ENCODE peak calls at places on chromosomes 11 and 22, in ten cellular contexts. N is T-helper 2 cell treated with Interferon-gamma antibody and Interleukin-4, amounts not matched to agents 5 μg/mL and 100 μg/mL, for 36 hours; R is brain microvascular endothelial cell; O is neural progenitor cell; D is cardiac fibroblast; Z is OCI-M1; S is cardiac muscle cell; F is iris pigment epithelial cell; I is coronary artery; J is PC-3. L is an unnamed sample.

GRCh38 chr11:12291767-12292166 is 85.6 kb upstream of the PARVA start:
- DNase-seq in N (peak; percentile 3), R (no peak), O (no peak), D (no peak), Z (no peak), S (no peak), F (no peak), I (no peak), J (no peak), L (no peak)

GRCh38 chr11:3834349-3835099 is 6.2 kb downstream of the RHOG start:
- DNase-seq in N (no peak), R (no peak), O (no peak), D (no peak), Z (peak; percentile 97), S (peak; percentile 57), F (no peak), I (no peak), J (no peak), L (no peak)

GRCh38 chr11:125603207-125603606 is 10.6 kb downstream of the STT3A start:
- DNase-seq in N (no peak), R (no peak), O (no peak), D (peak; percentile 33), Z (no peak), S (no peak), F (peak; percentile 45), I (no peak), J (no peak), L (no peak)

GRCh38 chr11:15189189-15189588 is 74.5 kb downstream of the INSC start:
- DNase-seq in N (no peak), R (no peak), O (no peak), D (no peak), Z (no peak), S (no peak), F (no peak), I (no peak), J (no peak), L (no peak)

GRCh38 chr11:12989428-12990242 is 19.5 kb upstream of the RASSF10 start:
- DNase-seq in N (no peak), R (no peak), O (peak; percentile 30), D (no peak), Z (peak; percentile 81), S (no peak), F (peak; percentile 30), I (no peak), J (no peak), L (peak; percentile 18)

GRCh38 chr22:20514658-20515406 is 7.4 kb downstream of the MED15 start:
- DNase-seq in N (no peak), R (peak; percentile 84), O (no peak), D (peak; percentile 93), Z (no peak), S (peak; percentile 81), F (peak; percentile 93), I (no peak), J (peak; percentile 88), L (no peak)

GRCh38 chr22:27212617-27213177 is 555.3 kb downstream of the MIAT start:
- DNase-seq in N (no peak), R (peak; percentile 90), O (peak; percentile 37), D (peak; percentile 95), Z (peak; percentile 25), S (peak; percentile 100), F (peak; percentile 99), I (peak; percentile 91), J (no peak), L (peak; percentile 96)

GRCh38 chr11:86938900-86939880 is 16.0 kb downstream of the FZD4 start:
- DNase-seq in N (no peak), R (no peak), O (peak; percentile 58), D (peak; percentile 82), Z (peak; percentile 95), S (peak; percentile 75), F (peak; percentile 65), I (no peak), J (peak; percentile 83), L (peak; percentile 90)

GRCh38 chr11:122524532-122524882 is 131.0 kb upstream of the UBASH3B start:
- DNase-seq in N (no peak), R (no peak), O (peak; percentile 20), D (no peak), Z (no peak), S (peak; percentile 9), F (no peak), I (no peak), J (no peak), L (peak; percentile 94)

GRCh38 chr11:68004551-68005335 is 846 bp upstream of the UNC93B1 start:
- DNase-seq in N (no peak), R (no peak), O (no peak), D (no peak), Z (no peak), S (no peak), F (no peak), I (peak; percentile 72), J (no peak), L (no peak)

GRCh38 chr11:86639172-86639571 is 33.2 kb downstream of the ME3 start:
- DNase-seq in N (no peak), R (no peak), O (no peak), D (no peak), Z (no peak), S (no peak), F (no peak), I (no peak), J (peak; percentile 90), L (no peak)

GRCh38 chr11:122213111-122213510 is 97.1 kb upstream of the BLID start:
- DNase-seq in N (no peak), R (no peak), O (no peak), D (no peak), Z (no peak), S (no peak), F (no peak), I (no peak), J (no peak), L (no peak)

GRCh38 chr22:30226192-30226832 is 20.2 kb downstream of the LIF start:
- DNase-seq in N (no peak), R (no peak), O (no peak), D (no peak), Z (no peak), S (no peak), F (no peak), I (no peak), J (peak; percentile 61), L (no peak)

GRCh38 chr11:68412593-68413475 is 47.7 kb upstream of the PPP6R3 start:
- DNase-seq in N (no peak), R (no peak), O (no peak), D (peak; percentile 13), Z (no peak), S (peak; percentile 85), F (peak; percentile 20), I (no peak), J (no peak), L (no peak)

GRCh38 chr11:132674161-132674560 is 858.1 kb downstream of the OPCML start:
- DNase-seq in N (no peak), R (no peak), O (no peak), D (no peak), Z (no peak), S (no peak), F (no peak), I (no peak), J (no peak), L (peak; percentile 63)

GRCh38 chr22:40678493-40679248 is 613 bp upstream of the MCHR1 start:
- DNase-seq in N (no peak), R (no peak), O (peak; percentile 24), D (no peak), Z (no peak), S (no peak), F (no peak), I (no peak), J (no peak), L (no peak)

GRCh38 chr11:69296890-69297224 is 2.9 kb downstream of the MYEOV start:
- DNase-seq in N (no peak), R (no peak), O (no peak), D (no peak), Z (no peak), S (no peak), F (no peak), I (no peak), J (no peak), L (no peak)

GRCh38 chr11:66008468-66009101 is 3.2 kb upstream of the CST6 start:
- DNase-seq in N (no peak), R (no peak), O (no peak), D (no peak), Z (no peak), S (no peak), F (no peak), I (no peak), J (peak; percentile 53), L (peak; percentile 50)

GRCh38 chr11:126318642-126319373 is 14.9 kb downstream of the DCPS start:
- DNase-seq in N (peak; percentile 17), R (peak; percentile 85), O (no peak), D (peak; percentile 88), Z (peak; percentile 94), S (peak; percentile 86), F (peak; percentile 98), I (no peak), J (peak; percentile 43), L (no peak)

GRCh38 chr22:47207846-47208554 is 445.6 kb downstream of the TBC1D22A start:
- DNase-seq in N (no peak), R (no peak), O (no peak), D (no peak), Z (no peak), S (no peak), F (no peak), I (peak; percentile 43), J (no peak), L (no peak)

GRCh38 chr22:40323681-40324083 is 22.6 kb upstream of the ADSL start:
- DNase-seq in N (no peak), R (no peak), O (no peak), D (no peak), Z (no peak), S (no peak), F (no peak), I (no peak), J (no peak), L (no peak)

GRCh38 chr22:19527861-19528417 is 3.7 kb upstream of the CLDN5 start:
- DNase-seq in N (no peak), R (peak; percentile 33), O (no peak), D (peak; percentile 54), Z (no peak), S (no peak), F (peak; percentile 46), I (no peak), J (peak; percentile 69), L (no peak)